ENCODE peak calls at places on chromosomes 12 and 14, in seven cellular contexts. J is brain microvascular endothelial cell, B is OCI-LY7, P is lower leg skin, R is Calu3, I is cardiac muscle cell, W is breast epithelium. D is an unnamed sample.

GRCh38 chr12:123232472-123232806 is 502 bp downstream of the MPHOSPH9 start:
- DNase-seq in J (peak; percentile 17), B (no peak), P (peak; percentile 34), R (no peak), I (no peak), W (no peak), D (peak; percentile 34)

GRCh38 chr14:106308839-106309389 is 782.5 kb downstream of the TMEM121 start:
- DNase-seq in J (no peak), B (peak; percentile 80), P (no peak), R (peak; percentile 28), I (no peak), W (no peak), D (peak; percentile 59)

GRCh38 chr12:61654698-61655097 is 605.5 kb upstream of the USP15 start:
- DNase-seq in J (peak; percentile 34), B (peak; percentile 9), P (no peak), R (peak; percentile 21), I (no peak), W (no peak), D (no peak)

GRCh38 chr12:62827042-62827441 is 107.9 kb downstream of the PPM1H start:
- DNase-seq in J (no peak), B (no peak), P (no peak), R (no peak), I (no peak), W (no peak), D (no peak)

GRCh38 chr14:48274826-48275225 is 599.4 kb upstream of the MDGA2 start:
- DNase-seq in J (no peak), B (no peak), P (no peak), R (no peak), I (no peak), W (no peak), D (no peak)

GRCh38 chr12:108337235-108338223 is 1.6 kb downstream of the CMKLR1 start:
- DNase-seq in J (peak; percentile 42), B (peak; percentile 15), P (no peak), R (peak; percentile 36), I (peak; percentile 42), W (no peak), D (peak; percentile 73)

GRCh38 chr12:39235990-39236767 is 206.7 kb downstream of the KIF21A start:
- DNase-seq in J (no peak), B (no peak), P (no peak), R (no peak), I (peak; percentile 48), W (no peak), D (no peak)

GRCh38 chr14:65226824-65227604 is 124.7 kb upstream of the MAX start:
- DNase-seq in J (no peak), B (no peak), P (no peak), R (no peak), I (peak; percentile 79), W (no peak), D (no peak)

GRCh38 chr12:45660330-45660729 is 69.2 kb upstream of the ARID2 start:
- DNase-seq in J (peak; percentile 71), B (no peak), P (no peak), R (peak; percentile 9), I (peak; percentile 74), W (no peak), D (no peak)

GRCh38 chr12:49208661-49209060 is 19.8 kb upstream of the TUBA1A start:
- DNase-seq in J (no peak), B (no peak), P (no peak), R (no peak), I (no peak), W (no peak), D (no peak)

GRCh38 chr12:121084229-121084628 is 45.2 kb upstream of the OASL start:
- DNase-seq in J (no peak), B (no peak), P (no peak), R (no peak), I (no peak), W (no peak), D (no peak)

GRCh38 chr12:873954-874353 is 75.5 kb downstream of the RAD52 start:
- DNase-seq in J (no peak), B (no peak), P (no peak), R (no peak), I (no peak), W (no peak), D (no peak)

GRCh38 chr12:53229454-53229853 is 2.6 kb downstream of the RARG start:
- DNase-seq in J (no peak), B (no peak), P (no peak), R (no peak), I (no peak), W (no peak), D (no peak)

GRCh38 chr12:71046215-71046614 is 111.6 kb downstream of the TSPAN8 start:
- DNase-seq in J (peak; percentile 38), B (no peak), P (no peak), R (peak; percentile 2), I (peak; percentile 70), W (no peak), D (no peak)

GRCh38 chr12:67362526-67362925 is 93.4 kb downstream of the CAND1 start:
- DNase-seq in J (no peak), B (peak; percentile 10), P (no peak), R (no peak), I (no peak), W (no peak), D (no peak)

GRCh38 chr14:54621686-54622085 is 54.8 kb downstream of the SAMD4A start:
- DNase-seq in J (no peak), B (no peak), P (no peak), R (no peak), I (no peak), W (no peak), D (no peak)

GRCh38 chr12:130965214-130965613 is 11.5 kb downstream of the ADGRD1 start:
- DNase-seq in J (no peak), B (no peak), P (no peak), R (no peak), I (no peak), W (no peak), D (no peak)

GRCh38 chr12:24617471-24617870 is 331.4 kb downstream of the BCAT1 start:
- DNase-seq in J (peak; percentile 74), B (no peak), P (no peak), R (no peak), I (peak; percentile 51), W (no peak), D (no peak)

GRCh38 chr14:50944647-50945413 is 547 bp upstream of the PYGL start:
- DNase-seq in J (no peak), B (no peak), P (peak; percentile 57), R (peak; percentile 47), I (peak; percentile 58), W (peak; percentile 45), D (peak; percentile 41)

GRCh38 chr14:64298773-64299172 is 4.6 kb upstream of the ESR2 start:
- DNase-seq in J (no peak), B (peak; percentile 25), P (no peak), R (no peak), I (no peak), W (no peak), D (no peak)

GRCh38 chr12:76664731-76665130 is 99.2 kb upstream of the ZDHHC17 start:
- DNase-seq in J (no peak), B (no peak), P (no peak), R (no peak), I (no peak), W (no peak), D (no peak)

GRCh38 chr12:47409310-47409709 is 296.5 kb downstream of the RPAP3 start:
- DNase-seq in J (no peak), B (no peak), P (no peak), R (no peak), I (no peak), W (no peak), D (no peak)

GRCh38 chr12:47407730-47408129 is 298.1 kb downstream of the RPAP3 start:
- DNase-seq in J (no peak), B (no peak), P (no peak), R (no peak), I (no peak), W (no peak), D (no peak)

GRCh38 chr12:47410862-47411261 is 295.0 kb downstream of the RPAP3 start:
- DNase-seq in J (no peak), B (no peak), P (no peak), R (no peak), I (no peak), W (no peak), D (no peak)

GRCh38 chr12:47410383-47410782 is 295.4 kb downstream of the RPAP3 start:
- DNase-seq in J (no peak), B (no peak), P (no peak), R (no peak), I (no peak), W (no peak), D (no peak)

DNA sequence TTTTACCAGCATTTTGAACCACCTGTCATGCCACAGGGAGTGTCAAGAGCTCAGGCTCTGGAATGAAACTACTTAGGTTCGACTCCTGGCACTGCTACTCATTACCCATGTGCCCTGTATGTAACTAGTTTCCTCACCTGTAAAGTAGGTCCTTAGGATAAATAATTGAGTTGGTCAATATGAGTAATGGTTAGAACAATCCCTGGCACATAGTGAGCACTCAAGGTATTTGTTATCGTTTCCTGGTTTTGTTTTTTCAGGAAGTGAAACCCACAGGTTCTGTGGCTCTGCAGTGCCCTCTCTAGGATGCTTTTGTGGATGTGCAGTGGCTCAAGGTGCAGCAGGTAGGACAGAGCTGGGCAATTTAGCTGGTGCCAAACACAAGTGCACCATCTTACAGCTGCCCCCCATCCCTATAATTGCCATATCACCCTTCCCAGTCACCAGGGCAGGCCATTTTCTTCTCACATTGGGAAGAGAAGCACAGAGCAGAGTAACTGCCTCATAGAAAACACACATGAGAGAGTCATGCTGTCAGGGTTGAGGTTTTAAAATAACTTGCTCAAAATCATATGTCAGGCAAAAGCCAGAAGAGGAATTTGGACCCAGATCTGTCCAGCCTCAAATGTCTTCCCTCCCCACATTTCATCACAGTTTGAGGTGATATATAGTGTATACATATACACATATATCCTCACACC is 297.5 kb downstream of the RPAP3 start:
- DNase-seq in J (no peak), B (peak; percentile 81), P (no peak), R (peak; percentile 44), I (no peak), W (no peak), D (peak; percentile 36)
- TF ChIP-seq CTCF in J (peak; percentile 46), B (peak; percentile 91), P (no peak), R (no peak), I (no peak), W (peak; percentile 18), D (peak; percentile 34)

DNA sequence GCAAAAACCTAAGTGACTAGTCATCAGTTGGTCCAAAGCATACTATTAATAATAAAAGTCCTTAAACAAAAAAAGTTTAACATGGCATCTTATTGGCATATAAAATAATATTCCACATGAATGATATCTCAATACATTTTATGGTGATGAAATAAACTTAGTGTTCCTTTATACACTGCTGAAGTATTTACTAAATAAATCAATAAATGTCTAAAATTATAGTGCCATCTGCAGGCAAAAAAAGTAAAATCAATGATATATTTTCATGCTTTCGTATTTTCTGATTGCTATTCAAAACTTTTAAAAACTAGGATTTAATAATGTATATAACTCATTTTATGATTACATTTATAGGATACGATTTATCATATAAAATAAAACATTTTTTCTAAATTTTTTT is 30.5 kb downstream of the PUS7L start:
- DNase-seq in J (no peak), B (no peak), P (no peak), R (no peak), I (peak; percentile 15), W (no peak), D (no peak)
- TF ChIP-seq CTCF in J (no peak), B (peak; percentile 76), P (no peak), R (no peak), I (peak; percentile 25), W (no peak), D (no peak)

GRCh38 chr12:47779301-47779942 is 6.4 kb downstream of the SLC48A1 start:
- DNase-seq in J (peak; percentile 88), B (peak; percentile 89), P (peak; percentile 90), R (peak; percentile 86), I (peak; percentile 90), W (peak; percentile 84), D (peak; percentile 92)
- TF ChIP-seq CTCF in J (peak; percentile 96), B (peak; percentile 97), P (no peak), R (peak; percentile 74), I (peak; percentile 95), W (peak; percentile 98), D (peak; percentile 85)

GRCh38 chr12:93025145-93026103 is 96.3 kb upstream of the EEA1 start:
- DNase-seq in J (peak; percentile 66), B (peak; percentile 40), P (no peak), R (peak; percentile 40), I (peak; percentile 85), W (no peak), D (peak; percentile 56)
- TF ChIP-seq CTCF in J (peak; percentile 60), B (peak; percentile 71), P (no peak), R (peak; percentile 45), I (peak; percentile 65), W (no peak), D (peak; percentile 51)